ENCODE peak calls at places on chromosomes 13 and 19, in seven cellular contexts. One of them, this sample, is unnamed.

GRCh38 chr13:22800726-22801401 is 379.9 kb upstream of the SGCG start:
- DNase-seq in left ventricle myocardium superior: no peak
- DNase-seq in stimulated activated naive B cell treated with anti-CD40 and anti-IgM and Interleukin-4, amounts not matched to agents 10 μg/mL and 1 μg/mL and 100 μg/mL, for 72 hours: no peak
- DNase-seq in iPS DF 6.9: no peak
- DNase-seq in stimulated activated CD8-positive, alpha-beta memory T cell treated with anti-CD3 and anti-CD28 coated beads, Interleukin-15, amount 100 ng/mL, for 4 hours: no peak
- DNase-seq in GM03348: peak; percentile 10
- DNase-seq in EL: no peak
- DNase-seq in this sample: no peak

GRCh38 chr19:12777217-12778019 is 2.1 kb upstream of the HOOK2 start:
- DNase-seq in left ventricle myocardium superior: peak; percentile 90
- DNase-seq in EL: peak; percentile 76
- DNase-seq in iPS DF 6.9: no peak
- DNase-seq in stimulated activated naive B cell treated with anti-CD40 and anti-IgM and Interleukin-4, amounts not matched to agents 10 μg/mL and 1 μg/mL and 100 μg/mL, for 72 hours: peak; percentile 72
- DNase-seq in stimulated activated CD8-positive, alpha-beta memory T cell treated with anti-CD3 and anti-CD28 coated beads, Interleukin-15, amount 100 ng/mL, for 4 hours: no peak
- DNase-seq in GM03348: peak; percentile 89
- DNase-seq in this sample: peak; percentile 79

GRCh38 chr19:5172859-5173577 is 167.6 kb downstream of the PTPRS start:
- DNase-seq in left ventricle myocardium superior: no peak
- DNase-seq in stimulated activated naive B cell treated with anti-CD40 and anti-IgM and Interleukin-4, amounts not matched to agents 10 μg/mL and 1 μg/mL and 100 μg/mL, for 72 hours: no peak
- DNase-seq in EL: peak; percentile 100
- DNase-seq in stimulated activated CD8-positive, alpha-beta memory T cell treated with anti-CD3 and anti-CD28 coated beads, Interleukin-15, amount 100 ng/mL, for 4 hours: no peak
- DNase-seq in GM03348: peak; percentile 90
- DNase-seq in iPS DF 6.9: no peak
- DNase-seq in this sample: no peak

GRCh38 chr13:56351041-56351440 is 789.7 kb upstream of the PRR20A start:
- DNase-seq in iPS DF 6.9: no peak
- DNase-seq in stimulated activated CD8-positive, alpha-beta memory T cell treated with anti-CD3 and anti-CD28 coated beads, Interleukin-15, amount 100 ng/mL, for 4 hours: no peak
- DNase-seq in left ventricle myocardium superior: no peak
- DNase-seq in stimulated activated naive B cell treated with anti-CD40 and anti-IgM and Interleukin-4, amounts not matched to agents 10 μg/mL and 1 μg/mL and 100 μg/mL, for 72 hours: no peak
- DNase-seq in EL: no peak
- DNase-seq in GM03348: no peak
- DNase-seq in this sample: no peak

GRCh38 chr19:47111081-47111589 is 2.4 kb downstream of the ZC3H4 start:
- DNase-seq in left ventricle myocardium superior: peak; percentile 49
- DNase-seq in EL: no peak
- DNase-seq in stimulated activated naive B cell treated with anti-CD40 and anti-IgM and Interleukin-4, amounts not matched to agents 10 μg/mL and 1 μg/mL and 100 μg/mL, for 72 hours: peak; percentile 57
- DNase-seq in stimulated activated CD8-positive, alpha-beta memory T cell treated with anti-CD3 and anti-CD28 coated beads, Interleukin-15, amount 100 ng/mL, for 4 hours: no peak
- DNase-seq in iPS DF 6.9: no peak
- DNase-seq in GM03348: no peak
- DNase-seq in this sample: peak; percentile 35

GRCh38 chr19:1125601-1126533 is 22.1 kb downstream of the GPX4 start:
- DNase-seq in GM03348: no peak
- DNase-seq in iPS DF 6.9: no peak
- DNase-seq in stimulated activated naive B cell treated with anti-CD40 and anti-IgM and Interleukin-4, amounts not matched to agents 10 μg/mL and 1 μg/mL and 100 μg/mL, for 72 hours: no peak
- DNase-seq in EL: no peak
- DNase-seq in left ventricle myocardium superior: no peak
- DNase-seq in stimulated activated CD8-positive, alpha-beta memory T cell treated with anti-CD3 and anti-CD28 coated beads, Interleukin-15, amount 100 ng/mL, for 4 hours: no peak
- DNase-seq in this sample: no peak

GRCh38 chr19:19488041-19488874 is 27.1 kb downstream of the TSSK6 start:
- DNase-seq in stimulated activated CD8-positive, alpha-beta memory T cell treated with anti-CD3 and anti-CD28 coated beads, Interleukin-15, amount 100 ng/mL, for 4 hours: no peak
- DNase-seq in left ventricle myocardium superior: peak; percentile 39
- DNase-seq in iPS DF 6.9: no peak
- DNase-seq in GM03348: no peak
- DNase-seq in stimulated activated naive B cell treated with anti-CD40 and anti-IgM and Interleukin-4, amounts not matched to agents 10 μg/mL and 1 μg/mL and 100 μg/mL, for 72 hours: no peak
- DNase-seq in EL: no peak
- DNase-seq in this sample: no peak

GRCh38 chr19:377801-378581 is 31.0 kb downstream of the C2CD4C start:
- DNase-seq in stimulated activated CD8-positive, alpha-beta memory T cell treated with anti-CD3 and anti-CD28 coated beads, Interleukin-15, amount 100 ng/mL, for 4 hours: no peak
- DNase-seq in left ventricle myocardium superior: no peak
- DNase-seq in EL: no peak
- DNase-seq in iPS DF 6.9: no peak
- DNase-seq in GM03348: no peak
- DNase-seq in stimulated activated naive B cell treated with anti-CD40 and anti-IgM and Interleukin-4, amounts not matched to agents 10 μg/mL and 1 μg/mL and 100 μg/mL, for 72 hours: no peak
- DNase-seq in this sample: no peak

GRCh38 chr13:112510002-112510780 is 77.8 kb downstream of the TUBGCP3 start:
- DNase-seq in stimulated activated naive B cell treated with anti-CD40 and anti-IgM and Interleukin-4, amounts not matched to agents 10 μg/mL and 1 μg/mL and 100 μg/mL, for 72 hours: no peak
- DNase-seq in GM03348: peak; percentile 85
- DNase-seq in stimulated activated CD8-positive, alpha-beta memory T cell treated with anti-CD3 and anti-CD28 coated beads, Interleukin-15, amount 100 ng/mL, for 4 hours: no peak
- DNase-seq in iPS DF 6.9: peak; percentile 70
- DNase-seq in EL: peak; percentile 46
- DNase-seq in left ventricle myocardium superior: no peak
- DNase-seq in this sample: no peak

GRCh38 chr19:33805313-33805712 is 8.6 kb downstream of the KCTD15 start:
- DNase-seq in EL: no peak
- DNase-seq in stimulated activated CD8-positive, alpha-beta memory T cell treated with anti-CD3 and anti-CD28 coated beads, Interleukin-15, amount 100 ng/mL, for 4 hours: no peak
- DNase-seq in left ventricle myocardium superior: no peak
- DNase-seq in stimulated activated naive B cell treated with anti-CD40 and anti-IgM and Interleukin-4, amounts not matched to agents 10 μg/mL and 1 μg/mL and 100 μg/mL, for 72 hours: no peak
- DNase-seq in iPS DF 6.9: no peak
- DNase-seq in GM03348: no peak
- DNase-seq in this sample: no peak

GRCh38 chr13:95112883-95113282 is 188.4 kb downstream of the ABCC4 start:
- DNase-seq in EL: no peak
- DNase-seq in GM03348: no peak
- DNase-seq in stimulated activated CD8-positive, alpha-beta memory T cell treated with anti-CD3 and anti-CD28 coated beads, Interleukin-15, amount 100 ng/mL, for 4 hours: no peak
- DNase-seq in left ventricle myocardium superior: no peak
- DNase-seq in iPS DF 6.9: no peak
- DNase-seq in stimulated activated naive B cell treated with anti-CD40 and anti-IgM and Interleukin-4, amounts not matched to agents 10 μg/mL and 1 μg/mL and 100 μg/mL, for 72 hours: no peak
- DNase-seq in this sample: no peak

GRCh38 chr13:77952276-77952675 is 33.6 kb upstream of the EDNRB start:
- DNase-seq in GM03348: no peak
- DNase-seq in stimulated activated naive B cell treated with anti-CD40 and anti-IgM and Interleukin-4, amounts not matched to agents 10 μg/mL and 1 μg/mL and 100 μg/mL, for 72 hours: no peak
- DNase-seq in stimulated activated CD8-positive, alpha-beta memory T cell treated with anti-CD3 and anti-CD28 coated beads, Interleukin-15, amount 100 ng/mL, for 4 hours: no peak
- DNase-seq in iPS DF 6.9: no peak
- DNase-seq in left ventricle myocardium superior: no peak
- DNase-seq in EL: no peak
- DNase-seq in this sample: no peak

GRCh38 chr13:82480415-82480814 is 1401.9 kb downstream of the SLITRK1 start:
- DNase-seq in stimulated activated CD8-positive, alpha-beta memory T cell treated with anti-CD3 and anti-CD28 coated beads, Interleukin-15, amount 100 ng/mL, for 4 hours: no peak
- DNase-seq in iPS DF 6.9: no peak
- DNase-seq in stimulated activated naive B cell treated with anti-CD40 and anti-IgM and Interleukin-4, amounts not matched to agents 10 μg/mL and 1 μg/mL and 100 μg/mL, for 72 hours: no peak
- DNase-seq in GM03348: no peak
- DNase-seq in left ventricle myocardium superior: no peak
- DNase-seq in EL: no peak
- DNase-seq in this sample: no peak

GRCh38 chr13:27523345-27524073 is 73.1 kb upstream of the MTIF3 start:
- DNase-seq in stimulated activated naive B cell treated with anti-CD40 and anti-IgM and Interleukin-4, amounts not matched to agents 10 μg/mL and 1 μg/mL and 100 μg/mL, for 72 hours: no peak
- DNase-seq in iPS DF 6.9: no peak
- DNase-seq in stimulated activated CD8-positive, alpha-beta memory T cell treated with anti-CD3 and anti-CD28 coated beads, Interleukin-15, amount 100 ng/mL, for 4 hours: no peak
- DNase-seq in left ventricle myocardium superior: no peak
- DNase-seq in EL: no peak
- DNase-seq in GM03348: no peak
- DNase-seq in this sample: no peak

GRCh38 chr13:37899753-37900152 is 30.2 kb upstream of the TRPC4 start:
- DNase-seq in stimulated activated CD8-positive, alpha-beta memory T cell treated with anti-CD3 and anti-CD28 coated beads, Interleukin-15, amount 100 ng/mL, for 4 hours: no peak
- DNase-seq in iPS DF 6.9: no peak
- DNase-seq in left ventricle myocardium superior: no peak
- DNase-seq in GM03348: no peak
- DNase-seq in EL: no peak
- DNase-seq in stimulated activated naive B cell treated with anti-CD40 and anti-IgM and Interleukin-4, amounts not matched to agents 10 μg/mL and 1 μg/mL and 100 μg/mL, for 72 hours: no peak
- DNase-seq in this sample: no peak

GRCh38 chr13:29748097-29748496 is 102.3 kb downstream of the UBL3 start:
- DNase-seq in GM03348: no peak
- DNase-seq in EL: no peak
- DNase-seq in stimulated activated naive B cell treated with anti-CD40 and anti-IgM and Interleukin-4, amounts not matched to agents 10 μg/mL and 1 μg/mL and 100 μg/mL, for 72 hours: no peak
- DNase-seq in iPS DF 6.9: no peak
- DNase-seq in left ventricle myocardium superior: no peak
- DNase-seq in stimulated activated CD8-positive, alpha-beta memory T cell treated with anti-CD3 and anti-CD28 coated beads, Interleukin-15, amount 100 ng/mL, for 4 hours: no peak
- DNase-seq in this sample: no peak

GRCh38 chr13:43786766-43787517 is at the start of gene ENOX1:
- DNase-seq in EL: peak; percentile 82
- DNase-seq in GM03348: peak; percentile 88
- DNase-seq in iPS DF 6.9: no peak
- DNase-seq in stimulated activated CD8-positive, alpha-beta memory T cell treated with anti-CD3 and anti-CD28 coated beads, Interleukin-15, amount 100 ng/mL, for 4 hours: no peak
- DNase-seq in stimulated activated naive B cell treated with anti-CD40 and anti-IgM and Interleukin-4, amounts not matched to agents 10 μg/mL and 1 μg/mL and 100 μg/mL, for 72 hours: peak; percentile 6
- DNase-seq in left ventricle myocardium superior: peak; percentile 87
- DNase-seq in this sample: no peak

GRCh38 chr13:113654591-113655357 is 3.2 kb downstream of the ATP4B start:
- DNase-seq in iPS DF 6.9: no peak
- DNase-seq in left ventricle myocardium superior: peak; percentile 24
- DNase-seq in stimulated activated CD8-positive, alpha-beta memory T cell treated with anti-CD3 and anti-CD28 coated beads, Interleukin-15, amount 100 ng/mL, for 4 hours: no peak
- DNase-seq in GM03348: no peak
- DNase-seq in stimulated activated naive B cell treated with anti-CD40 and anti-IgM and Interleukin-4, amounts not matched to agents 10 μg/mL and 1 μg/mL and 100 μg/mL, for 72 hours: no peak
- DNase-seq in EL: no peak
- DNase-seq in this sample: no peak

GRCh38 chr13:110628477-110628793 is 13.1 kb downstream of the NAXD start:
- DNase-seq in left ventricle myocardium superior: no peak
- DNase-seq in GM03348: no peak
- DNase-seq in stimulated activated naive B cell treated with anti-CD40 and anti-IgM and Interleukin-4, amounts not matched to agents 10 μg/mL and 1 μg/mL and 100 μg/mL, for 72 hours: no peak
- DNase-seq in EL: no peak
- DNase-seq in stimulated activated CD8-positive, alpha-beta memory T cell treated with anti-CD3 and anti-CD28 coated beads, Interleukin-15, amount 100 ng/mL, for 4 hours: no peak
- DNase-seq in iPS DF 6.9: no peak
- DNase-seq in this sample: no peak

GRCh38 chr13:104648291-104648690 is 1582.1 kb upstream of the SLC10A2 start:
- DNase-seq in EL: no peak
- DNase-seq in stimulated activated naive B cell treated with anti-CD40 and anti-IgM and Interleukin-4, amounts not matched to agents 10 μg/mL and 1 μg/mL and 100 μg/mL, for 72 hours: no peak
- DNase-seq in iPS DF 6.9: no peak
- DNase-seq in GM03348: no peak
- DNase-seq in stimulated activated CD8-positive, alpha-beta memory T cell treated with anti-CD3 and anti-CD28 coated beads, Interleukin-15, amount 100 ng/mL, for 4 hours: no peak
- DNase-seq in left ventricle myocardium superior: no peak
- DNase-seq in this sample: no peak